ENCODE peak calls at places on chromosome 22, in five cellular contexts. M is sigmoid colon, B is HCT116, I is suprapubic skin, U is spleen. W is an unnamed sample.

GRCh38 chr22:24894220-24894975 is 52.1 kb downstream of the LHFPL7 start:
- DNase-seq in I (no peak), M (peak; percentile 93), U (no peak), B (peak; percentile 89), W (peak; percentile 95)

GRCh38 chr22:43901976-43902643 is 10.3 kb upstream of the PNPLA5 start:
- DNase-seq in I (no peak), U (no peak), B (no peak), M (no peak), W (no peak)

GRCh38 chr22:42271906-42272305 is 1.5 kb upstream of the TCF20 start:
- DNase-seq in I (no peak), B (no peak), U (peak; percentile 41), M (peak; percentile 36), W (no peak)

GRCh38 chr22:31244044-31244942 is 32.2 kb downstream of the LIMK2 start:
- DNase-seq in M (no peak), B (peak; percentile 33), I (no peak), U (no peak), W (no peak)

GRCh38 chr22:32979606-32980005 is 78.6 kb downstream of the SYN3 start:
- DNase-seq in U (no peak), I (no peak), B (no peak), M (no peak), W (no peak)

GRCh38 chr22:20429254-20430100 is 8.1 kb downstream of the SCARF2 start:
- DNase-seq in U (peak; percentile 96), B (no peak), I (peak; percentile 80), M (peak; percentile 67), W (no peak)

GRCh38 chr22:32695451-32695891 is 106.0 kb upstream of the TIMP3 start:
- DNase-seq in M (no peak), B (peak; percentile 21), I (no peak), U (no peak), W (no peak)

GRCh38 chr22:20604092-20604747 is 96.8 kb downstream of the MED15 start:
- DNase-seq in U (no peak), B (no peak), I (no peak), M (no peak), W (no peak)

GRCh38 chr22:42270178-42270511 is 308 bp downstream of the TCF20 start:
- DNase-seq in B (peak; percentile 2), U (no peak), I (no peak), M (no peak), W (no peak)

GRCh38 chr22:24805790-24806662 is at the start of gene SGSM1:
- DNase-seq in U (peak; percentile 92), B (peak; percentile 59), I (no peak), M (peak; percentile 87), W (no peak)

GRCh38 chr22:47622541-47622940 is 860.1 kb downstream of the TBC1D22A start:
- DNase-seq in M (peak; percentile 41), U (peak; percentile 43), I (peak; percentile 56), B (no peak), W (no peak)

GRCh38 chr22:29301716-29302401 is 4.6 kb upstream of the GAS2L1 start:
- DNase-seq in I (peak; percentile 68), M (no peak), B (no peak), U (no peak), W (no peak)

GRCh38 chr22:46290843-46291785 is 5.6 kb upstream of the GTSE1 start:
- DNase-seq in U (peak; percentile 74), M (no peak), I (no peak), B (no peak), W (no peak)

GRCh38 chr22:46292173-46292572 is 4.5 kb upstream of the GTSE1 start:
- DNase-seq in U (no peak), I (no peak), M (no peak), B (no peak), W (no peak)

GRCh38 chr22:46289244-46289891 is 7.3 kb upstream of the GTSE1 start:
- DNase-seq in B (no peak), I (no peak), U (peak; percentile 84), M (no peak), W (no peak)

GRCh38 chr22:46288846-46289243 is 7.8 kb upstream of the GTSE1 start:
- DNase-seq in B (no peak), M (no peak), I (no peak), U (no peak), W (no peak)

DNA sequence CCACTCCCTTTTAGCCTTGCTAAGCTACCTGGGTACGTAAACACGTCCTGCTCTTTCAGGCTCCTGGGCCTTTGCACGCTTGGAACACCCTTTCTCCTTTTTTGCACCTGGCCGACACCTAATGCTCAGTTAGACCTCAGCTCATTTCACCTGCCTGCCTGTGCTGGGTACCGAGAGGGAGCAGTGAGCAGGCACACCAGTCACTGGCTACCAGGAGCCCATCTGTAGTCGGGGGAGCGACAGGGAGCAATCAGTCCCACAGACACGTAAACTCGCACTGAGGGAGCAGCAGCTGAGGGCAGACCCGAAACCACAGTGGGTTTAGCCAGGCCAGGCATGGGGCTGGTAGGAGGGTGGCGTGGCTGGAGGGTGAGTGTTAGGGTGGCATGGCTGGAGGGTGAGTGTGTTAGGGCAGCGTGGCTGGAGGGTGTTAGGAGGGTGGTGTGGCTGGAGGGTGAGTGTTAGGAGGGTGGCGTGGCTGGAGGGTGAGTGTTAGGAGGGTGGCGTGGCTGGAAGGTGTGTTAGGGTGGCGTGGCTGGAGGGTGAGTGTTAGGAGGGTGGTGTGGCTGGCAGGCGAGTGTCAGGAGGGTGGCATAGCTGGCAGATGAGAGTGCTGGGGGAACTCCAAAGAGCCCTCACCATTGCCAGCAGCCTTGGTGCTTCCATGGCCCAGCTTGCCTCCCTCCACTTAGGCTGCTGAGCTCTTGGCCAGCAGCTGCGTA is 6.4 kb upstream of the GTSE1 start:
- DNase-seq in B (no peak), U (peak; percentile 77), M (no peak), I (no peak), W (no peak)
- TF ChIP-seq POLR2AphosphoS5 in B (no peak), U (no peak), M (no peak), I (no peak), W (no peak)

GRCh38 chr22:35131423-35132050 is 65.6 kb downstream of the ISX start:
- DNase-seq in U (peak; percentile 6), M (no peak), I (no peak), B (no peak), W (no peak)
- H3K27me3 ChIP-seq in U (no peaks in the 10 kb centered on the region), M (peaks cover 19% of the 10 kb centered on the region), I (peaks cover 41% of the 10 kb centered on the region), B (no peaks in the 10 kb centered on the region), W (peaks cover 2% of the 10 kb centered on the region)

GRCh38 chr22:22552630-22553029 is 6.4 kb downstream of the PRAME start:
- DNase-seq in I (no peak), U (no peak), M (no peak), B (no peak), W (no peak)
- TF ChIP-seq CTCF in I (no peak), U (no peak), M (no peak), B (no peak), W (no peak)

GRCh38 chr22:50119169-50119767 is 29.5 kb downstream of the MOV10L1 start:
- DNase-seq in M (peak; percentile 54), B (no peak), U (no peak), I (peak; percentile 60), W (no peak)

GRCh38 chr22:50121202-50121740 is 31.5 kb downstream of the MOV10L1 start:
- DNase-seq in M (peak; percentile 45), U (no peak), I (peak; percentile 47), B (no peak), W (no peak)

GRCh38 chr22:50118129-50118528 is 28.3 kb downstream of the MOV10L1 start:
- DNase-seq in M (no peak), B (no peak), U (no peak), I (peak; percentile 18), W (no peak)

GRCh38 chr22:50118557-50119168 is 28.9 kb downstream of the MOV10L1 start:
- DNase-seq in M (peak; percentile 76), B (no peak), I (peak; percentile 58), U (no peak), W (no peak)

GRCh38 chr22:50119768-50120251 is 30.0 kb downstream of the MOV10L1 start:
- DNase-seq in B (no peak), U (no peak), M (peak; percentile 28), I (peak; percentile 53), W (no peak)
- TF ChIP-seq POLR2AphosphoS5 in B (no peak), U (no peak), M (no peak), I (no peak), W (no peak)

DNA sequence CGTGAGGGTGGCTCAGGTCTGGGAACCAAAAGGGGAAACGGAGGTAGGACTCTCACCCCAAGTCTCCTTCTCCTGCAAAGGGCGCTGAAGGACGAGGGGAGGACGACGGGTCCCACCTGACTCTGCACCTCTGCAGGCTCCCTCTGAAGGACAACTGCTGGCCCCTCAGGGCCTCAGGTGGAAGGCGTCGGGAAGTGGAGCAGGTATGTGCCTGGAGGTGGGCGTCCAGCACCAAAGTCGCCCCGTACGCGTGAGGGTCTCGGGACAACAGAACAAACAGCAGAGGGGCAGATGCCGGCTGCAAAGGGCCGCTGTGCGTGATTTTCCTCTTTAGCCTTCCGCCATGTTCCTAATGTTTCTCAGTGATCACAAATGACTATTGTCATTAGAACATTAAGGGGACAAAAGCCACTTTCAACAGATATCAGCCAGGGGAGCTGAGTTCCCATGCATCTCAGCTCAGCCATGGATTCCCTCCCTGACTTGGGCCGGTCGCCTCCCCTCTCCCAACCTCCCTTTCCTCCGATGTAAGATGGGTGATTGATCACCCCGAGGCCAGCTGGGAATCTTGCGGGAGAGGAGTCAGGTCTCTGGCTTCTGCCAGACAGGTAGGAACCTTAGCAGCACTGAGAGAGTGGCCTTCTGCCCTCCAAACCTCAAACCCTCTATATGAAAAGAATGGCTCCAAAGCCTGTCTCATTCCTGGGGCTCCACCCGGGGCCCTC is 836 bp downstream of the SLC16A8 start:
- DNase-seq in U (no peak), I (no peak), B (no peak), M (no peak), W (no peak)
- H3K27me3 ChIP-seq in U (peaks cover 3% of the 10 kb centered on the region), I (peaks cover 21% of the 10 kb centered on the region), B (no peaks in the 10 kb centered on the region), M (peaks cover 58% of the 10 kb centered on the region), W (no peaks in the 10 kb centered on the region)

GRCh38 chr22:40524392-40525249 is 111.9 kb downstream of the MRTFA start:
- DNase-seq in B (no peak), M (no peak), I (no peak), U (no peak), W (no peak)
- TF ChIP-seq CTCF in B (peak; percentile 19), M (no peak), I (no peak), U (no peak), W (no peak)

GRCh38 chr22:36326178-36327161 is 61.3 kb downstream of the MYH9 start:
- DNase-seq in B (no peak), U (no peak), M (no peak), I (no peak), W (no peak)

GRCh38 chr22:36330127-36330526 is 57.6 kb downstream of the MYH9 start:
- DNase-seq in I (no peak), U (no peak), M (no peak), B (no peak), W (no peak)

GRCh38 chr22:36328635-36329216 is 59.0 kb downstream of the MYH9 start:
- DNase-seq in U (peak; percentile 85), I (no peak), B (no peak), M (peak; percentile 94), W (no peak)

GRCh38 chr22:36329217-36330078 is 58.3 kb downstream of the MYH9 start:
- DNase-seq in I (no peak), U (peak; percentile 78), B (peak; percentile 52), M (no peak), W (no peak)

GRCh38 chr22:36327922-36328551 is 59.7 kb downstream of the MYH9 start:
- DNase-seq in B (no peak), U (no peak), M (peak; percentile 90), I (no peak), W (no peak)
- TF ChIP-seq POLR2AphosphoS5 in B (no peak), U (peak; percentile 53), M (peak; percentile 86), I (no peak), W (no peak)

W was measured in Panc1.